ENCODE peak calls at places on chromosome X, in ten cellular contexts. F, Z, T, J, Q, M, I, W, O and G are unnamed samples.

GRCh38 chrX:56314334-56314733 is 82.2 kb downstream of the KLF8 start:
- DNase-seq in Q (no peak), T (no peak), O (no peak), F (no peak), I (no peak), M (no peak), J (no peak), Z (no peak), W (no peak), G (no peak)

GRCh38 chrX:130893356-130894085 is 9.5 kb downstream of the ENOX2 start:
- DNase-seq in F (no peak), W (no peak), J (no peak), O (no peak), M (no peak), Z (no peak), Q (no peak), I (no peak), T (no peak), G (peak)

GRCh38 chrX:39689374-39690104 is 408.2 kb downstream of the BCOR start:
- DNase-seq in T (no peak), O (no peak), F (no peak), I (no peak), W (no peak), M (no peak), J (no peak), Z (no peak), Q (no peak), G (peak)

GRCh38 chrX:48956728-48957414 is 536 bp downstream of the OTUD5 start:
- DNase-seq in Q (no peak), I (no peak), F (no peak), T (no peak), W (peak), M (no peak), Z (no peak), J (no peak), O (no peak), G (no peak)

GRCh38 chrX:70331161-70331560 is 41.3 kb downstream of the KIF4A start:
- DNase-seq in Z (no peak), W (no peak), O (no peak), F (no peak), J (no peak), T (no peak), I (peak), Q (no peak), M (no peak), G (no peak)

GRCh38 chrX:1283093-1283492 is 14.5 kb downstream of the CSF2RA start:
- DNase-seq in J (no peak), M (no peak), T (no peak), I (no peak), Q (no peak), W (no peak), Z (no peak), F (no peak), O (no peak), G (no peak)

GRCh38 chrX:44308869-44309268 is 34.6 kb downstream of the EFHC2 start:
- DNase-seq in J (peak), Q (no peak), T (no peak), W (no peak), Z (no peak), M (no peak), O (no peak), I (no peak), F (no peak), G (no peak)

GRCh38 chrX:31461266-31461665 is 389.4 kb upstream of the FTHL17 start:
- DNase-seq in M (no peak), J (no peak), O (no peak), I (no peak), W (no peak), T (no peak), Z (no peak), F (no peak), Q (no peak), G (no peak)

GRCh38 chrX:134868766-134869495 is 121.9 kb upstream of the SMIM10 start:
- DNase-seq in I (peak), F (peak), W (no peak), O (peak), J (no peak), Q (no peak), T (peak), M (peak), Z (peak), G (peak)